ENCODE peak calls at places on chromosomes 4 and X, in five cellular contexts. G, I, W, S and Z are unnamed samples.

GRCh38 chrX:136496359-136496767 is 1.0 kb upstream of the HTATSF1 start:
- DNase-seq in S (no peak), I (no peak), G (no peak), W (no peak), Z (no peak)

GRCh38 chr4:13540446-13541175 is 3.7 kb downstream of the NKX3-2 start:
- DNase-seq in W (no peak), S (no peak), I (no peak), G (no peak), Z (no peak)

GRCh38 chr4:95161781-95162469 is 386.8 kb downstream of the UNC5C start:
- DNase-seq in I (no peak), W (no peak), S (no peak), G (no peak), Z (no peak)

GRCh38 chrX:31580726-31581125 is 508.9 kb upstream of the FTHL17 start:
- DNase-seq in W (no peak), I (peak; percentile 74), G (no peak), S (no peak), Z (no peak)

GRCh38 chr4:88616275-88616996 is 24.2 kb downstream of the HERC3 start:
- DNase-seq in I (peak; percentile 96), W (no peak), G (peak; percentile 73), S (no peak), Z (no peak)

GRCh38 chr4:88320780-88321373 is 36.5 kb upstream of the PPM1K start:
- DNase-seq in I (peak; percentile 3), G (no peak), S (no peak), W (no peak), Z (no peak)

GRCh38 chrX:153465691-153466380 is 4.5 kb downstream of the HAUS7 start:
- DNase-seq in G (no peak), S (no peak), I (no peak), W (no peak), Z (peak; percentile 9)

GRCh38 chr4:22969314-22969896 is 276.7 kb downstream of the GBA3 start:
- DNase-seq in S (no peak), G (no peak), I (peak; percentile 25), W (no peak), Z (no peak)

GRCh38 chrX:128518508-128518907 is 466.3 kb upstream of the ACTRT1 start:
- DNase-seq in I (peak; percentile 0), G (no peak), S (no peak), W (no peak), Z (no peak)

GRCh38 chr4:154492288-154492687 is 689 bp upstream of the DCHS2 start:
- DNase-seq in W (no peak), S (no peak), G (no peak), I (no peak), Z (no peak)

GRCh38 chrX:135194684-135195083 is 23.5 kb upstream of the CT55 start:
- DNase-seq in W (no peak), I (no peak), S (no peak), G (no peak), Z (no peak)

GRCh38 chrX:9668537-9668936 is 97.1 kb downstream of the GPR143 start:
- DNase-seq in W (no peak), S (no peak), I (no peak), G (no peak), Z (no peak)

GRCh38 chrX:87525771-87526229 is 8.2 kb downstream of the KLHL4 start:
- DNase-seq in S (no peak), I (peak; percentile 23), G (no peak), W (no peak), Z (no peak)

GRCh38 chrX:39201305-39201990 is 400.2 kb downstream of the MID1IP1 start:
- DNase-seq in I (peak; percentile 15), G (no peak), W (no peak), S (no peak), Z (no peak)

GRCh38 chr4:123444298-123444731 is 47.7 kb downstream of the SPRY1 start:
- DNase-seq in W (no peak), S (no peak), I (no peak), G (no peak), Z (no peak)

GRCh38 chrX:69195197-69195596 is 29.9 kb upstream of the PJA1 start:
- DNase-seq in I (no peak), W (no peak), G (no peak), S (no peak), Z (no peak)

GRCh38 chr4:55635760-55636621 is at the start of gene NMU:
- DNase-seq in W (peak; percentile 56), I (peak; percentile 45), G (no peak), S (no peak), Z (no peak)

GRCh38 chrX:140091276-140091886 is 126.1 kb upstream of the CXorf66 start:
- DNase-seq in I (peak; percentile 47), S (no peak), W (no peak), G (no peak), Z (peak; percentile 32)

GRCh38 chr4:5724377-5724776 is 13.4 kb downstream of the EVC start:
- DNase-seq in S (no peak), W (no peak), I (peak; percentile 85), G (no peak), Z (no peak)

GRCh38 chr4:54945838-54946237 is 179.6 kb downstream of the KDR start:
- DNase-seq in I (no peak), W (no peak), G (no peak), S (no peak), Z (no peak)

GRCh38 chrX:33210156-33210555 is 1.2 kb downstream of the DMD start:
- DNase-seq in G (no peak), I (no peak), S (no peak), W (no peak), Z (no peak)

GRCh38 chrX:100975212-100975611 is 5.7 kb downstream of the ARL13A start:
- DNase-seq in I (peak; percentile 52), S (no peak), W (no peak), G (no peak), Z (no peak)

GRCh38 chrX:100979881-100980607 is 10.5 kb downstream of the ARL13A start:
- DNase-seq in W (no peak), I (peak; percentile 14), G (no peak), S (no peak), Z (no peak)

GRCh38 chrX:100973411-100973810 is 3.9 kb downstream of the ARL13A start:
- DNase-seq in I (peak; percentile 49), G (no peak), W (no peak), S (no peak), Z (no peak)

GRCh38 chrX:100980608-100981497 is 11.3 kb downstream of the ARL13A start:
- DNase-seq in S (no peak), G (peak; percentile 34), I (peak; percentile 73), W (no peak), Z (no peak)

DNA sequence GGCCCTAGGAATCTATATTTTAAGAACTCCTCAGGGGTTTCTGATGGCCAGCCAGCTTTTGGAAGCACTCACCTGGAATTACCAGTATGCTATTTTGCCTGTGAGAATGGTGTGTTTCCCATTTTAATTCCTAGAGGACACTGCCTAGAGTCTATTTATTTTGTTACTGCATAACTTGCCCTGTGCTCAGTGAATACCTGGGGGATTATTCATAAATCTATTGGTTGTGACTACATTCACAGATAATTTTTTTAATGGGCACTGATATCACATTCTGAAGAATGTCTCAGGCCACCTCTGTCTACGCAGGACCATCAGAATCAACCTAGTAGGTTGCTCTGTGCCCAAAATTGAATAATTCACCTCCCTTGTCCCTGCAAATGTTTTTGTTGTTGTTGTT is 6.7 kb downstream of the ARL13A start:
- DNase-seq in I (peak; percentile 12), G (no peak), S (no peak), W (no peak), Z (no peak)
- H3K27ac ChIP-seq in I (no peak overlapping the region), G (no peak overlapping the region), S (no peak overlapping the region), W (no peak overlapping the region), Z (no peak overlapping the region)

GRCh38 chr4:100372432-100372831 is 145.4 kb downstream of the EMCN start:
- DNase-seq in W (no peak), I (peak; percentile 26), S (no peak), G (no peak), Z (no peak)
- H3K27ac ChIP-seq in W (no peak overlapping the region), I (no peak overlapping the region), S (no peak overlapping the region), G (no peak overlapping the region), Z (no peak overlapping the region)

GRCh38 chr4:39120418-39120817 is 58.4 kb downstream of the KLHL5 start:
- DNase-seq in G (no peak), I (no peak), S (no peak), W (no peak), Z (no peak)

GRCh38 chr4:39114436-39114835 is 52.4 kb downstream of the KLHL5 start:
- DNase-seq in G (no peak), S (no peak), I (no peak), W (no peak), Z (no peak)

DNA sequence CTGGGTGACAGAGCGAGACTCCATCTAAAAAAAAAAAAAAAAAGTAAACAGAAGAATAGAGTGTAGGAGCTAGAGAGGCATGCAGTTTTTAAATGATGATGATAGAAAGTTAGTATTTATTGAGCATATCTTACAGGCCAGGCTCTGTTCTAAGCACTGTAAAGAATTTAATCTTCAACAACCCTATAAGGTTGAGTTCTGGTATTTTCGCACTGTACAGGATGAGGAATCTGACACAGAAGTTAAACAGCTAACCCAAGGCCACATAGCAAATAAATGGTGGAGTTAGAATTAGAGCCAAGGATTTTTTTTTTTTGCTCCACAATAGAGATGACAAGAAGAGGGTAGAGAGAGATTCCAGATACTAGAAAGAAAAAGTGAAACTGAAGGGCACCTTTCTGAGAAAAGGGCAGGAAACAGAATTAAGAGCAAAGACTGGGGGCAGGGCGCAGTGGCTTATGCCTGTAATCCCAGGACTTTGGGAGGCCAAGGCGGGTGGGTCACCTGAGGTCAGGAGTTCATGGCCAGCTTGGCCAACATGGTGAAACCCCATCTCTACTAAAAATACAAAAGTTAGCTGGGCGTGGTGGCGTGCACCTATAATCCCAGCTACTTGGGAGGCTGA is 56.1 kb downstream of the KLHL5 start:
- DNase-seq in W (no peak), G (no peak), S (no peak), I (no peak), Z (no peak)
- H3K27ac ChIP-seq in W (no peak overlapping the region), G (no peak overlapping the region), S (no peak overlapping the region), I (no peak overlapping the region), Z (no peak overlapping the region)

GRCh38 chrX:130111220-130111934 is 1.1 kb upstream of the ELF4 start:
- DNase-seq in G (no peak), I (peak; percentile 51), S (no peak), W (no peak), Z (no peak)

GRCh38 chrX:130110379-130111219 is at the start of gene ELF4:
- DNase-seq in G (no peak), W (no peak), I (peak; percentile 84), S (no peak), Z (peak; percentile 35)

GRCh38 chrX:130108647-130109428 is 1.5 kb downstream of the ELF4 start:
- DNase-seq in W (no peak), S (no peak), G (no peak), I (peak; percentile 62), Z (no peak)

GRCh38 chrX:130111935-130112221 is 1.6 kb upstream of the ELF4 start:
- DNase-seq in W (no peak), I (no peak), S (no peak), G (no peak), Z (no peak)

GRCh38 chrX:130109429-130110378 is 593 bp downstream of the ELF4 start:
- DNase-seq in I (peak; percentile 62), G (no peak), S (no peak), W (no peak), Z (no peak)
- H3K27ac ChIP-seq in I (peak overlapping the region; percentile 97), G (peak overlapping the region; percentile 77), S (peak overlapping the region; percentile 90), W (peak overlapping the region; percentile 95), Z (no peak overlapping the region)

DNA sequence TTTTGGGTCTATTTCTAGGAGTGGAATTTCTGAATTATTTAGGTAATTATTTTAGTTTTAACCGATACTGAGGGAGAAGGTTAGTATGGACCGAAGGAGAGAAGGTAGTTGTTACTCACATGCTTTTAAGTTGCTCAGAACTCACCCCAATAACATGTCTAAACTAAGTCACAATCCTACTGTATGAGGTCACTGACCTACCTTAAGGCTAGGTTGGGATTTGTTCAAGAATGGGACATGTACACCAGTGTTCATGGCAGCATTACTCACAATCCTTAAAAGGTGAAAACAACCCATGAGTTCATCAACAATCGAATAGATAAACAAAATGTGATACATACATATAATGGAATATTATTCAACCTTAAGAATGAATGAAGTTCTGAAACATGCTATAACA is 90.5 kb downstream of the MSN start:
- DNase-seq in S (no peak), G (no peak), W (no peak), I (no peak), Z (no peak)
- H3K27ac ChIP-seq in S (no peak overlapping the region), G (no peak overlapping the region), W (no peak overlapping the region), I (no peak overlapping the region), Z (no peak overlapping the region)